ENCODE peak calls at places on chromosomes 3 and 15, in five cellular contexts. T, K, F, U and S are unnamed samples.

GRCh38 chr3:192169332-192169915 is 557.9 kb downstream of the FGF12 start:
- DNase-seq in T (no peak), K (no peak), F (no peak), U (no peak), S (no peak)

GRCh38 chr15:74618841-74619596 is 3.4 kb downstream of the CLK3 start:
- DNase-seq in T (no peak), K (no peak), F (no peak), U (no peak), S (no peak)

GRCh38 chr15:71660501-71660900 is 149.9 kb upstream of the NR2E3 start:
- DNase-seq in T (no peak), K (no peak), F (no peak), U (no peak), S (no peak)

GRCh38 chr3:101383656-101384055 is 63.3 kb upstream of the IMPG2 start:
- DNase-seq in T (no peak), K (no peak), F (no peak), U (no peak), S (no peak)

GRCh38 chr3:19399836-19400235 is 251.5 kb downstream of the KCNH8 start:
- DNase-seq in T (no peak), K (no peak), F (no peak), U (no peak), S (no peak)

GRCh38 chr15:38864122-38864521 is 299.5 kb upstream of the RASGRP1 start:
- DNase-seq in T (no peak), K (no peak), F (no peak), U (no peak), S (no peak)

GRCh38 chr15:24955549-24955929 is 752 bp downstream of the SNRPN start:
- DNase-seq in T (peak), K (no peak), F (no peak), U (no peak), S (no peak)

GRCh38 chr15:101037090-101037830 is 118.1 kb downstream of the LRRK1 start:
- DNase-seq in T (no peak), K (no peak), F (peak), U (no peak), S (no peak)

GRCh38 chr15:50884583-50884982 is 23.9 kb upstream of the AP4E1 start:
- DNase-seq in T (no peak), K (no peak), F (no peak), U (no peak), S (no peak)